ENCODE peak calls at places on chromosome 10, in five cellular contexts. T is kidney epithelial cell, D is RCC 7860, Y is NB4, A is EL. Q is an unnamed sample.

GRCh38 chr10:73860050-73860491 is 14.3 kb downstream of the CAMK2G start:
- DNase-seq in D (no peak), T (no peak), A (no peak), Y (no peak), Q (no peak)

GRCh38 chr10:1173091-1173490 is 116.9 kb downstream of the WDR37 start:
- DNase-seq in A (no peak), D (no peak), Y (no peak), T (no peak), Q (no peak)

GRCh38 chr10:80532571-80532970 is 5.1 kb upstream of the SH2D4B start:
- DNase-seq in Y (no peak), D (no peak), A (no peak), T (no peak), Q (no peak)

GRCh38 chr10:49353895-49354566 is 41.9 kb downstream of the DRGX start:
- DNase-seq in Y (no peak), D (no peak), A (no peak), T (no peak), Q (no peak)

GRCh38 chr10:17316488-17317170 is 88.6 kb downstream of the VIM start:
- DNase-seq in T (no peak), D (no peak), A (no peak), Y (no peak), Q (no peak)

GRCh38 chr10:71975891-71976725 is 11.9 kb downstream of the CHST3 start:
- DNase-seq in Y (peak), A (peak), T (no peak), D (peak), Q (no peak)

GRCh38 chr10:97459111-97459510 is 13.1 kb downstream of the ZDHHC16 start:
- DNase-seq in A (no peak), Y (no peak), D (no peak), T (no peak), Q (no peak)

GRCh38 chr10:17428616-17429097 is 25.7 kb downstream of the ST8SIA6 start:
- DNase-seq in T (no peak), Y (peak), A (no peak), D (no peak), Q (no peak)

GRCh38 chr10:119225288-119225687 is 17.9 kb downstream of the GRK5 start:
- DNase-seq in D (no peak), Y (no peak), T (no peak), A (no peak), Q (no peak)

GRCh38 chr10:71433983-71434744 is 37.4 kb downstream of the CDH23 start:
- DNase-seq in A (no peak), D (no peak), Y (no peak), T (no peak), Q (no peak)

GRCh38 chr10:67115972-67116371 is 190.1 kb downstream of the LRRTM3 start:
- DNase-seq in D (peak), Y (no peak), A (no peak), T (peak), Q (no peak)

GRCh38 chr10:44306762-44307161 is 78.1 kb downstream of the CXCL12 start:
- DNase-seq in A (peak), Y (peak), D (no peak), T (no peak), Q (no peak)

GRCh38 chr10:90398551-90398950 is 459.3 kb downstream of the HTR7 start:
- DNase-seq in T (no peak), D (no peak), A (no peak), Y (no peak), Q (no peak)

GRCh38 chr10:44975487-44976331 is 2.9 kb downstream of the DEPP1 start:
- DNase-seq in D (peak), Y (peak), A (peak), T (peak), Q (no peak)

GRCh38 chr10:110300486-110300986 is 4.2 kb downstream of the SMNDC1 start:
- DNase-seq in Y (no peak), A (no peak), T (no peak), D (no peak), Q (no peak)

GRCh38 chr10:5861269-5862031 is 28.2 kb downstream of the ANKRD16 start:
- DNase-seq in D (peak), T (no peak), A (peak), Y (peak), Q (no peak)

GRCh38 chr10:32244421-32245207 is 102.3 kb downstream of the EPC1 start:
- DNase-seq in Y (no peak), A (no peak), D (no peak), T (no peak), Q (no peak)

GRCh38 chr10:17003151-17003550 is 126.5 kb downstream of the CUBN start:
- DNase-seq in D (peak), Y (no peak), T (no peak), A (peak), Q (no peak)

GRCh38 chr10:3199488-3199887 is 26.9 kb upstream of the PITRM1 start:
- DNase-seq in A (no peak), D (no peak), Y (peak), T (no peak), Q (no peak)

GRCh38 chr10:5546891-5547683 is 22.3 kb downstream of the CALML3 start:
- DNase-seq in D (no peak), Y (no peak), T (no peak), A (peak), Q (peak)

GRCh38 chr10:3415038-3415736 is 242.6 kb upstream of the PITRM1 start:
- DNase-seq in T (no peak), D (no peak), A (no peak), Y (no peak), Q (no peak)

GRCh38 chr10:69213601-69214311 is 6.4 kb upstream of the HKDC1 start:
- DNase-seq in Y (no peak), A (no peak), D (no peak), T (no peak), Q (no peak)

GRCh38 chr10:4588824-4589223 is 237.2 kb upstream of the AKR1E2 start:
- DNase-seq in D (no peak), T (no peak), Y (no peak), A (no peak), Q (no peak)

GRCh38 chr10:88525371-88526079 is 57.6 kb downstream of the RNLS start:
- DNase-seq in T (peak), Y (no peak), D (peak), A (peak), Q (no peak)

GRCh38 chr10:1406172-1406975 is 331.0 kb downstream of the ADARB2 start:
- DNase-seq in D (no peak), Y (no peak), A (no peak), T (no peak), Q (no peak)

GRCh38 chr10:132198381-132199181 is 11.8 kb downstream of the DPYSL4 start:
- DNase-seq in Y (no peak), D (no peak), T (no peak), A (no peak), Q (no peak)

GRCh38 chr10:67812007-67812406 is 26.0 kb downstream of the DNAJC12 start:
- DNase-seq in A (no peak), Y (no peak), D (no peak), T (no peak), Q (no peak)

GRCh38 chr10:127552446-127552845 is 3.3 kb downstream of the NPS start:
- DNase-seq in D (no peak), T (no peak), A (no peak), Y (no peak), Q (no peak)

GRCh38 chr10:131277969-131278368 is 33.6 kb downstream of the TCERG1L start:
- DNase-seq in Y (no peak), D (no peak), A (no peak), T (no peak), Q (no peak)

GRCh38 chr10:4270116-4270515 is 485.1 kb upstream of the KLF6 start:
- DNase-seq in T (peak), Y (peak), A (peak), D (no peak), Q (no peak)

GRCh38 chr10:31604646-31605170 is 285.7 kb downstream of the ZEB1 start:
- DNase-seq in D (no peak), T (no peak), A (no peak), Y (no peak), Q (no peak)

GRCh38 chr10:95683966-95684365 is 9.8 kb downstream of the TCTN3 start:
- DNase-seq in D (no peak), Y (no peak), T (no peak), A (no peak), Q (no peak)

GRCh38 chr10:60646966-60647796 is 131.1 kb upstream of the CDK1 start:
- DNase-seq in Y (peak), D (peak), T (no peak), A (peak), Q (peak)

GRCh38 chr10:32650246-32650655 is 204.3 kb downstream of the CCDC7 start:
- DNase-seq in D (no peak), A (peak), T (no peak), Y (peak), Q (no peak)

GRCh38 chr10:126702181-126702580 is 31.7 kb upstream of the C10orf90 start:
- DNase-seq in T (no peak), A (no peak), Y (no peak), D (no peak), Q (no peak)

GRCh38 chr10:84743483-84743882 is 415.1 kb downstream of the CCSER2 start:
- DNase-seq in A (no peak), Y (peak), D (no peak), T (no peak), Q (no peak)